ENCODE peak calls at places on chromosomes 3 and 15, in nine cellular contexts. G, X, A, L, B, U, O, H and D are unnamed samples. For H3K36me3, the result is how much of the 10 kb centered on the place peaks cover.

GRCh38 chr3:178231645-178232044 is 304.6 kb upstream of the KCNMB2 start:
- DNase-seq in B (no peak), H (no peak), L (no peak), X (no peak), G (no peak), O (no peak), A (no peak), U (no peak), D (no peak)

GRCh38 chr3:16884748-16885587 is at the start of gene PLCL2:
- DNase-seq in B (peak), X (peak), O (peak), G (no peak), A (peak), L (no peak), U (peak), H (no peak), D (peak)

GRCh38 chr15:66707310-66708160 is 5.5 kb downstream of the SMAD6 start:
- DNase-seq in H (no peak), O (no peak), B (peak), X (no peak), A (peak), G (no peak), L (no peak), U (no peak), D (no peak)

GRCh38 chr15:81820236-81820635 is 225.6 kb downstream of the MEX3B start:
- DNase-seq in A (no peak), H (no peak), G (no peak), U (no peak), X (no peak), L (no peak), B (no peak), O (no peak), D (no peak)

GRCh38 chr3:72082776-72083477 is 298.0 kb upstream of the PROK2 start:
- DNase-seq in H (no peak), X (no peak), L (no peak), O (no peak), A (no peak), G (no peak), U (no peak), B (no peak), D (no peak)

GRCh38 chr3:50226888-50227389 is 9.1 kb upstream of the GNAI2 start:
- DNase-seq in O (peak), L (no peak), X (peak), H (no peak), G (no peak), U (no peak), A (no peak), B (peak), D (no peak)

GRCh38 chr3:66609660-66610547 is 109.1 kb upstream of the LRIG1 start:
- DNase-seq in L (no peak), G (no peak), A (no peak), H (no peak), X (peak), B (peak), O (no peak), U (no peak), D (no peak)

GRCh38 chr3:194312743-194313281 is 38.3 kb downstream of the CPN2 start:
- DNase-seq in L (no peak), B (peak), U (peak), G (no peak), H (no peak), X (no peak), O (peak), A (no peak), D (no peak)

GRCh38 chr3:55333041-55333440 is 154.1 kb downstream of the WNT5A start:
- DNase-seq in L (no peak), H (no peak), U (no peak), B (no peak), O (no peak), G (no peak), A (no peak), X (no peak), D (no peak)

GRCh38 chr15:28125673-28126651 is 26.8 kb upstream of the OCA2 start:
- DNase-seq in G (no peak), X (peak), A (no peak), U (no peak), H (no peak), B (peak), L (peak), O (no peak), D (no peak)

GRCh38 chr3:142614059-142614626 is 17.9 kb downstream of the PLS1 start:
- DNase-seq in O (no peak), A (no peak), G (no peak), H (no peak), B (no peak), L (no peak), X (no peak), U (no peak), D (no peak)

GRCh38 chr3:55559651-55560423 is 72.7 kb upstream of the WNT5A start:
- DNase-seq in U (no peak), A (no peak), G (no peak), L (no peak), X (no peak), O (no peak), H (no peak), B (no peak), D (no peak)

GRCh38 chr15:58698887-58699641 is 50.4 kb downstream of the ADAM10 start:
- DNase-seq in U (no peak), H (no peak), O (no peak), B (no peak), G (no peak), X (no peak), L (no peak), A (no peak), D (no peak)

GRCh38 chr3:72746412-72747411 is 101.5 kb downstream of the SHQ1 start:
- DNase-seq in B (peak), X (no peak), A (no peak), H (no peak), G (no peak), L (no peak), U (no peak), O (no peak), D (no peak)

GRCh38 chr3:25144430-25144829 is 283.6 kb upstream of the RARB start:
- DNase-seq in X (no peak), A (no peak), O (no peak), L (no peak), G (no peak), H (no peak), B (no peak), U (no peak), D (no peak)

GRCh38 chr3:165196577-165197561 is 685 bp upstream of the SLITRK3 start:
- DNase-seq in B (peak), U (no peak), X (no peak), L (no peak), H (no peak), A (no peak), O (no peak), G (no peak), D (no peak)

GRCh38 chr15:68578960-68579935 is at the start of gene CORO2B:
- DNase-seq in A (peak), B (peak), U (no peak), O (peak), X (peak), H (no peak), L (no peak), G (no peak), D (no peak)

GRCh38 chr3:23743141-23743784 is 62.5 kb upstream of the UBE2E1 start:
- DNase-seq in H (no peak), O (no peak), L (no peak), G (no peak), A (no peak), X (no peak), B (peak), U (no peak), D (no peak)

GRCh38 chr3:16885588-16885903 is 791 bp downstream of the PLCL2 start:
- DNase-seq in L (no peak), G (no peak), A (no peak), H (no peak), B (no peak), X (no peak), O (no peak), U (no peak), D (no peak)

GRCh38 chr15:41861736-41862356 is 23.2 kb downstream of the PLA2G4B start:
- DNase-seq in B (no peak), O (no peak), X (no peak), U (no peak), G (no peak), A (no peak), L (no peak), H (no peak), D (no peak)

GRCh38 chr3:189049458-189050231 is 122.1 kb upstream of the TPRG1 start:
- DNase-seq in B (no peak), O (no peak), A (no peak), U (no peak), H (no peak), L (no peak), G (no peak), X (no peak), D (no peak)

GRCh38 chr3:120353463-120353862 is 4.3 kb upstream of the LRRC58 start:
- DNase-seq in X (no peak), U (no peak), H (no peak), L (no peak), B (no peak), G (no peak), A (no peak), O (no peak), D (no peak)

GRCh38 chr3:150765949-150766720 is 3.2 kb upstream of the SIAH2 start:
- DNase-seq in B (no peak), L (no peak), O (no peak), H (no peak), X (peak), A (no peak), G (no peak), U (no peak), D (no peak)

GRCh38 chr3:196159952-196160804 is 51.0 kb downstream of the ZDHHC19 start:
- DNase-seq in L (no peak), G (no peak), H (peak), A (no peak), X (peak), B (no peak), O (peak), U (no peak), D (peak)

GRCh38 chr3:177105623-177106022 is 91.7 kb downstream of the TBL1XR1 start:
- DNase-seq in H (no peak), U (no peak), B (no peak), A (no peak), L (no peak), X (no peak), O (no peak), G (no peak), D (no peak)

GRCh38 chr3:177106184-177106583 is 91.1 kb downstream of the TBL1XR1 start:
- DNase-seq in X (no peak), G (no peak), O (no peak), H (no peak), A (no peak), L (no peak), U (no peak), B (peak), D (no peak)

GRCh38 chr3:177102526-177102925 is 94.8 kb downstream of the TBL1XR1 start:
- DNase-seq in G (no peak), A (no peak), U (no peak), L (no peak), X (no peak), O (no peak), H (no peak), B (peak), D (no peak)

GRCh38 chr3:177106594-177106993 is 90.7 kb downstream of the TBL1XR1 start:
- DNase-seq in H (no peak), B (no peak), A (no peak), O (no peak), L (no peak), X (no peak), U (no peak), G (no peak), D (no peak)

GRCh38 chr3:177104299-177104992 is 92.8 kb downstream of the TBL1XR1 start:
- DNase-seq in H (no peak), X (no peak), O (no peak), B (no peak), L (no peak), A (no peak), G (no peak), U (no peak), D (no peak)
- H3K36me3 ChIP-seq in H (under half), X (under half), O (under half), B (under half), L (under half), A (under half), G (under half), U (under half), D (under half)

DNA sequence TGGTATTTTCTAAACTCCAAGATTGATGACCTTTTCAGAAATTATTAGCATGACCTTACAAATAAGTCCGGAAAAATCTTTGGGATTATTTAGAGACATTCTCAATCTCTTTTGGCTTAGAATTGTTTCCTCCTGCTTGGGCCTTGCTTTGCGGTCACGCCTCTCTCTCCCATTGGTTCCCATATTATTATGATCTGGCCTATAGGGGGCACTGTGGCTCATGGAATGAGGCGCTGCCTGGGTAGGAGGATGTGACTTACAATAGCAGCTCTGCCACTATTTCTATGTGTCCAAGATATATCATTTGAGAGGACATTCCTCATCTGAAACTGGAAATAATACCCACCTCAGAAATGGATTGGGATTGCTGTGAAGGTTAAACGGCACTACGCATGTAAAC is 464.9 kb downstream of the MFSD1 start:
- DNase-seq in L (no peak), G (no peak), B (peak), A (no peak), U (no peak), O (no peak), X (peak), H (no peak), D (no peak)
- TF ChIP-seq CTCF in L (peak), G (no peak), B (peak), A (peak), U (no peak), O (peak), X (peak), H (peak), D (peak)

GRCh38 chr3:177060492-177060891 is 136.8 kb downstream of the TBL1XR1 start:
- DNase-seq in L (no peak), B (no peak), X (no peak), G (no peak), A (no peak), H (no peak), O (no peak), U (no peak), D (no peak)

GRCh38 chr3:177065285-177066028 is 131.8 kb downstream of the TBL1XR1 start:
- DNase-seq in B (no peak), G (no peak), A (no peak), X (no peak), L (no peak), H (no peak), U (no peak), O (no peak), D (no peak)

GRCh38 chr3:177061382-177061781 is 135.9 kb downstream of the TBL1XR1 start:
- DNase-seq in A (no peak), L (no peak), B (no peak), X (no peak), U (no peak), H (no peak), G (no peak), O (no peak), D (no peak)

GRCh38 chr3:177058647-177059046 is 138.6 kb downstream of the TBL1XR1 start:
- DNase-seq in H (no peak), G (no peak), B (no peak), U (no peak), L (no peak), A (no peak), O (no peak), X (no peak), D (no peak)

GRCh38 chr3:177062052-177062732 is 135.1 kb downstream of the TBL1XR1 start:
- DNase-seq in U (no peak), X (no peak), O (no peak), H (no peak), A (no peak), B (no peak), L (no peak), G (no peak), D (no peak)
- H3K36me3 ChIP-seq in U (under half), X (under half), O (under half), H (under half), A (under half), B (under half), L (under half), G (under half), D (under half)

GRCh38 chr15:80777836-80778620 is 1.1 kb upstream of the CEMIP start:
- DNase-seq in X (peak), L (no peak), H (no peak), A (no peak), U (no peak), O (no peak), B (no peak), G (no peak), D (no peak)
- TF ChIP-seq CTCF in X (no peak), L (no peak), H (no peak), A (no peak), U (no peak), O (no peak), B (no peak), G (no peak), D (no peak)

GRCh38 chr3:102573483-102574028 is 138.7 kb downstream of the ZPLD1 start:
- DNase-seq in U (no peak), G (no peak), O (no peak), H (no peak), B (no peak), X (no peak), A (no peak), L (no peak), D (no peak)

GRCh38 chr3:102571030-102571429 is 136.2 kb downstream of the ZPLD1 start:
- DNase-seq in A (no peak), U (no peak), H (no peak), L (no peak), X (no peak), G (no peak), B (no peak), O (no peak), D (no peak)

GRCh38 chr3:102570551-102570950 is 135.7 kb downstream of the ZPLD1 start:
- DNase-seq in O (no peak), X (no peak), U (no peak), H (no peak), A (no peak), B (no peak), L (no peak), G (no peak), D (no peak)

GRCh38 chr3:102574355-102574754 is 139.5 kb downstream of the ZPLD1 start:
- DNase-seq in G (no peak), A (no peak), B (no peak), L (no peak), H (no peak), X (no peak), O (no peak), U (no peak), D (no peak)

GRCh38 chr3:102571985-102572384 is 137.2 kb downstream of the ZPLD1 start:
- DNase-seq in O (no peak), U (no peak), A (no peak), B (no peak), X (no peak), L (no peak), G (no peak), H (no peak), D (no peak)
- H3K36me3 ChIP-seq in O (under half), U (under half), A (under half), B (under half), X (under half), L (under half), G (under half), H (under half), D (under half)

DNA sequence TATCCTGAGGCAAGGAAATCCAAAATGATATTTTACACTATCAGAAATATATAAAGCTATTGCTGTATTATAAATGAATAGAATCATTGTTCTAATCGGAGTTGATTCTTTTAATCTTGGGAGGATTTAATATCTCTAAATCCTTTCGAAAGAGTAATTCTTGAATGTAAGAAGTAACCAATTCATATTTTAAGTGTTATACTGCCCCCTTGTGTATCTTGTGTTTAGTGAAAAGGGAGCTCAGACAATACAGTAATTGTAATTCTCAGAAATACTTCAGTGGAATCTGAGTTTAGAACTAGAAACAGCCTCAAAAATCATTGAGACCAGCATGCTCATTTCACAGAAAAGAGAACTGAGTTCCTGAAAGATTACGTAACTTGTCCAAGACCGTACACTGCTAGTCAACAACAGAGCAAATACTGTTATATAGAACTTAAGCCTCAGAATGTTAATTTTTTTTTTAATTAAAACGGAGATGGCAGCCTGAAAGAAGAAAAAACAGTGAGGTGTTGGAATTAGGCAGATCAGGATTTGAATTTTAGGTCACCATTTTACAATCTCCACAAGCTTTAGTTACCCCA is 42.9 kb downstream of the PLCH1 start:
- DNase-seq in B (peak), O (no peak), X (peak), L (no peak), A (no peak), H (no peak), U (no peak), G (no peak), D (no peak)
- TF ChIP-seq CTCF in B (peak), O (peak), X (peak), L (peak), A (peak), H (peak), U (peak), G (peak), D (peak)

GRCh38 chr15:89630260-89630659 is 25.0 kb downstream of the KIF7 start:
- DNase-seq in X (no peak), G (no peak), U (no peak), H (no peak), A (no peak), B (no peak), L (no peak), O (no peak), D (no peak)

GRCh38 chr15:89630974-89631901 is 24.0 kb downstream of the KIF7 start:
- DNase-seq in B (no peak), O (peak), G (no peak), A (no peak), X (no peak), L (no peak), H (no peak), U (no peak), D (no peak)

GRCh38 chr15:89628791-89629715 is 26.2 kb downstream of the KIF7 start:
- DNase-seq in L (no peak), U (no peak), H (no peak), X (no peak), A (no peak), B (no peak), O (no peak), G (no peak), D (no peak)

GRCh38 chr15:89628301-89628700 is 27.0 kb downstream of the KIF7 start:
- DNase-seq in X (no peak), G (no peak), U (no peak), H (no peak), O (peak), L (no peak), A (no peak), B (no peak), D (no peak)

DNA sequence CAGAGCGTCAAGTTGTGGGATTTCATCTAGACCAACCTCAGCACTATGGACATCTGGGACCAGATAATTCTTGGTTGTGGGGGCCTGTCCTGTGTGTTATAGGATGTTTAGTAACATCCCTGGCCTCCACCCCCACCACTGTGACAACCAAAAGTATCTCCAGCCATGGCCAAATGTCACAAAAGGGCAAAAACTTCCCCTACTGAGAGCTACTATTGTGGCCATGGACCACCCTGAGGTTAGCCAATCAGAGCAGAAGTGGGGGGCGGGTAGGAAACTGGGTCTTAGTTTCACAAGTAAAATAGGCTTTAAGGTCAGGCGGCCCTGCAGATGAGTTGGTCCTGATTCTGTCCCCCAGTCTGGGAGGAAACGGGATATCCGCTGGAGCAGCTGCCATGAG is 25.4 kb downstream of the KIF7 start:
- DNase-seq in U (no peak), X (no peak), A (no peak), O (no peak), B (no peak), H (no peak), G (no peak), L (no peak), D (no peak)
- H3K36me3 ChIP-seq in U (half or more), X (under half), A (half or more), O (under half), B (half or more), H (under half), G (half or more), L (under half), D (under half)